ENCODE peak calls at places on chromosomes 3 and 15, in five cellular contexts. T, L, X, B and C are unnamed samples.

GRCh38 chr15:56739964-56740640 is 6.8 kb upstream of the ZNF280D start:
- DNase-seq in T (no peak), L (no peak), X (peak; percentile 49), B (peak; percentile 14), C (no peak)

GRCh38 chr3:106631378-106632083 is 745.7 kb upstream of the CCDC54 start:
- DNase-seq in L (peak; percentile 44), X (no peak), T (no peak), B (no peak), C (no peak)

GRCh38 chr3:185308126-185308754 is 54.4 kb upstream of the EHHADH start:
- DNase-seq in T (peak; percentile 76), X (peak; percentile 51), B (peak; percentile 84), L (peak; percentile 61), C (peak; percentile 60)

GRCh38 chr3:14938964-14939363 is 8.4 kb upstream of the NR2C2 start:
- DNase-seq in L (no peak), B (no peak), T (no peak), X (no peak), C (no peak)

GRCh38 chr15:60396964-60397771 is 618 bp downstream of the ANXA2 start:
- DNase-seq in L (peak; percentile 82), T (peak; percentile 90), X (no peak), B (peak; percentile 78), C (peak; percentile 79)

GRCh38 chr15:57146394-57147140 is 228.1 kb downstream of the TCF12 start:
- DNase-seq in B (peak; percentile 63), X (peak; percentile 8), L (peak; percentile 85), T (peak; percentile 77), C (peak; percentile 73)

GRCh38 chr15:34716111-34716510 is 38.7 kb downstream of the GJD2 start:
- DNase-seq in X (no peak), T (no peak), B (no peak), L (no peak), C (no peak)

GRCh38 chr15:48962662-48963523 is 826 bp downstream of the SHC4 start:
- DNase-seq in B (peak; percentile 48), T (peak; percentile 77), X (no peak), L (peak; percentile 45), C (peak; percentile 41)

GRCh38 chr15:34239151-34239761 is 14.4 kb downstream of the EMC4 start:
- DNase-seq in L (peak; percentile 82), B (peak; percentile 99), X (peak; percentile 67), T (peak; percentile 93), C (peak; percentile 85)

GRCh38 chr15:52040167-52040900 is 21.3 kb downstream of the MAPK6 start:
- DNase-seq in B (no peak), X (no peak), L (no peak), T (peak; percentile 24), C (peak; percentile 42)

GRCh38 chr15:69941931-69942471 is 155.7 kb downstream of the TLE3 start:
- DNase-seq in T (no peak), B (no peak), L (no peak), X (no peak), C (no peak)

GRCh38 chr3:168047190-168047795 is 48.4 kb downstream of the GOLIM4 start:
- DNase-seq in L (peak; percentile 82), B (peak; percentile 90), X (peak; percentile 79), T (peak; percentile 83), C (peak; percentile 89)

GRCh38 chr3:64266065-64266874 is 41.0 kb upstream of the PRICKLE2 start:
- DNase-seq in T (peak; percentile 95), L (peak; percentile 97), X (no peak), B (peak; percentile 56), C (peak; percentile 97)

GRCh38 chr3:47780727-47781325 is 867 bp downstream of the SMARCC1 start:
- DNase-seq in X (no peak), L (no peak), B (peak; percentile 39), T (peak; percentile 38), C (peak; percentile 56)

GRCh38 chr15:90482124-90483011 is 47.4 kb upstream of the CRTC3 start:
- DNase-seq in B (peak; percentile 71), T (peak; percentile 72), L (peak; percentile 61), X (peak; percentile 34), C (peak; percentile 59)

GRCh38 chr3:43537206-43537605 is 84.6 kb downstream of the ANO10 start:
- DNase-seq in B (no peak), X (no peak), T (no peak), L (no peak), C (no peak)

GRCh38 chr3:74302959-74303358 is 311.5 kb downstream of the CNTN3 start:
- DNase-seq in L (no peak), X (no peak), B (no peak), T (no peak), C (no peak)

GRCh38 chr3:189292667-189293478 is 121.1 kb downstream of the TPRG1 start:
- DNase-seq in X (no peak), B (peak; percentile 36), T (no peak), L (peak; percentile 8), C (no peak)

GRCh38 chr3:66181764-66182163 is 39.0 kb upstream of the SLC25A26 start:
- DNase-seq in X (no peak), L (no peak), T (no peak), B (no peak), C (no peak)

GRCh38 chr3:161559177-161559998 is 62.8 kb downstream of the OTOL1 start:
- DNase-seq in T (peak; percentile 62), L (peak; percentile 24), B (peak; percentile 75), X (peak; percentile 39), C (peak; percentile 70)

GRCh38 chr3:55668359-55668758 is 181.3 kb upstream of the WNT5A start:
- DNase-seq in B (no peak), X (no peak), L (peak; percentile 13), T (no peak), C (peak; percentile 16)

GRCh38 chr15:74036271-74037170 is 42.0 kb downstream of the PML start:
- DNase-seq in X (peak; percentile 22), L (peak; percentile 73), B (peak; percentile 69), T (peak; percentile 86), C (peak; percentile 65)

GRCh38 chr3:50189274-50189673 is 2.1 kb upstream of the GNAT1 start:
- DNase-seq in L (peak; percentile 83), X (peak; percentile 40), T (peak; percentile 92), B (peak; percentile 88), C (peak; percentile 79)

GRCh38 chr15:73700041-73700842 is 16.1 kb downstream of the CD276 start:
- DNase-seq in T (peak; percentile 92), B (peak; percentile 80), L (peak; percentile 77), X (peak; percentile 51), C (peak; percentile 82)

GRCh38 chr3:197006860-197007259 is 22.8 kb downstream of the MELTF start:
- DNase-seq in B (no peak), X (no peak), L (no peak), T (no peak), C (no peak)

GRCh38 chr3:35598804-35599203 is 40.5 kb upstream of the ARPP21 start:
- DNase-seq in B (no peak), T (no peak), X (no peak), L (no peak), C (no peak)

GRCh38 chr3:150631515-150632221 is 28.5 kb downstream of the SELENOT start:
- DNase-seq in X (no peak), B (no peak), T (no peak), L (no peak), C (no peak)

GRCh38 chr15:66578286-66578875 is 12.6 kb upstream of the LCTL start:
- DNase-seq in X (peak; percentile 21), B (peak; percentile 73), L (peak; percentile 63), T (peak; percentile 44), C (peak; percentile 25)

GRCh38 chr3:2303567-2303966 is 204.9 kb downstream of the CNTN4 start:
- DNase-seq in B (peak; percentile 7), L (no peak), T (peak; percentile 2), X (no peak), C (peak; percentile 0)

GRCh38 chr3:9170851-9171160 is 78.6 kb downstream of the SRGAP3 start:
- DNase-seq in L (no peak), X (no peak), T (no peak), B (no peak), C (no peak)

GRCh38 chr15:33047077-33047476 is 147.4 kb downstream of the FMN1 start:
- DNase-seq in L (no peak), B (no peak), X (no peak), T (no peak), C (no peak)

GRCh38 chr15:89112341-89112971 is 24.2 kb downstream of the ABHD2 start:
- DNase-seq in L (peak; percentile 25), T (peak; percentile 87), B (peak; percentile 67), X (peak; percentile 72), C (peak; percentile 73)

GRCh38 chr15:72231847-72232461 is 964 bp upstream of the PKM start:
- DNase-seq in X (no peak), T (peak; percentile 88), L (peak; percentile 81), B (peak; percentile 79), C (peak; percentile 85)

DNA sequence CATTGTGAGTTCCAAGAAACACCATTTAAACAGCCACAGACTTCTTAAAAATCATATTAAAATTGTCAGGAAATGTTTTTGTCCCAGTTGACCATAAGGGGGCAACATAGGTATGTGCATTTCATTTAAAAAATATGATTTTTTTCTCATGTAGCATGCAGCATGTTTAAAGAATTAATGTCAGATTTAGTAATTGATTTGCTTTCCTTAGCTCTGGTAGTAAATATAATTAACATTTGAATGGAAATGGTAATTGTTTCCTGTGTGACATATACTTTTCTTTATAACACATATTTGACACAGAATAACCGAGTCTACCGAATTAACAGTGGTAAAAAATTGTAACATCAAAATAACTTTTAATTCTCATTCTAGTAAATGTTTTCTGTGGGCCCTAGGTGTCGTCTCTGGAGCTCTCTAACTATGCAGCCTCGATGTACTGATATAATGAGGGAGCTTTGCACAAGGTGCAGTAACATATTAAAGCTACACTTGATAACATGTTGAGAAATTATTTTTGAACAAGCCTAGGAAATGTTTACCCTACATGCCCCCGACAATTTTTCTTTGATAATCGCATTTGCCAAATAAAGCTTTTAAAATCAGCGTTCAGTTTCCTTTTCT is 34.9 kb downstream of the NXPE3 start:
- DNase-seq in B (peak; percentile 74), X (peak; percentile 7), L (peak; percentile 45), T (peak; percentile 63), C (peak; percentile 61)
- H3K4me3 ChIP-seq in B (no peak overlapping the region), X (no peak overlapping the region), L (no peak overlapping the region), T (no peak overlapping the region), C (no peak overlapping the region)

DNA sequence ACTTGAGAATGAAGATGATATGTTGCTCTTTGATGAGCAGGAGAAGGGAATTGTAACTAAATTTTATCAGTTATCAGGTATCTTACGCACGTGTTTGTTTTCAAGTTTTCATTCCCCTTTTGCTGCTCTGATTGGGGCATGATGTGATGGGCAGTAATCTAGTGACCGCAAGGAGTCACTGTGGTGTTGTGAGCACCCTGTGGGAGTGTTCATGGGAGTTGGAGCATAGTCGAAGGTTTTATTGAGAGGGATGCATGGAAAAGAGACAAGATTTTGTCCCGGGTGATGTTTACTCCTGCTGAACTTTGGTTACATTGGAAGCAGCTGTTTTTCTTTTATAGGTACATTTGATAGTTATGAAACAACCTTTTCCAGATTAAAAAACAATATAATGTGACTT is 2.1 kb downstream of the FAN1 start:
- DNase-seq in L (no peak), X (no peak), T (peak; percentile 40), B (peak; percentile 23), C (no peak)
- TF ChIP-seq CTCF in L (no peak), X (no peak), T (peak; percentile 26), B (peak; percentile 53), C (no peak)

GRCh38 chr15:62512906-62513305 is 347.8 kb upstream of the C2CD4B start:
- DNase-seq in L (no peak), T (no peak), B (no peak), X (no peak), C (no peak)
- H3K4me3 ChIP-seq in L (no peak overlapping the region), T (no peak overlapping the region), B (no peak overlapping the region), X (no peak overlapping the region), C (no peak overlapping the region)

GRCh38 chr3:12076666-12077065 is 72.5 kb downstream of the SYN2 start:
- DNase-seq in L (no peak), X (no peak), B (no peak), T (no peak), C (no peak)

GRCh38 chr3:12076021-12076420 is 71.8 kb downstream of the SYN2 start:
- DNase-seq in B (no peak), T (no peak), X (no peak), L (no peak), C (no peak)

GRCh38 chr3:12070098-12070497 is 65.9 kb downstream of the SYN2 start:
- DNase-seq in B (no peak), L (no peak), T (no peak), X (no peak), C (no peak)

GRCh38 chr3:12073106-12073505 is 68.9 kb downstream of the SYN2 start:
- DNase-seq in B (no peak), T (no peak), X (no peak), L (no peak), C (no peak)
- TF ChIP-seq CTCF in B (no peak), T (no peak), X (no peak), L (no peak), C (no peak)